ENCODE peak calls at places on chromosomes 4 and X, in four cellular contexts. K is adrenal gland, W is BE2C, C is AG04450. N is an unnamed sample.

GRCh38 chr4:168794881-168795280 is 215.2 kb downstream of the CBR4 start:
- DNase-seq in K (no peak), W (no peak), C (no peak), N (no peak)

GRCh38 chr4:8706221-8707044 is 113.9 kb downstream of the CPZ start:
- DNase-seq in K (peak; percentile 4), W (no peak), C (no peak), N (no peak)

GRCh38 chr4:76406070-76406469 is 14.9 kb downstream of the CCDC158 start:
- DNase-seq in K (no peak), W (no peak), C (no peak), N (no peak)

GRCh38 chrX:110180928-110181310 is 137.0 kb downstream of the AMMECR1 start:
- DNase-seq in K (no peak), W (no peak), C (no peak), N (no peak)

GRCh38 chr4:112853662-112854256 is 195.7 kb upstream of the ANK2 start:
- DNase-seq in K (no peak), W (no peak), C (no peak), N (no peak)

GRCh38 chr4:94595880-94596483 is 144.2 kb downstream of the PDLIM5 start:
- DNase-seq in K (no peak), W (no peak), C (peak; percentile 37), N (no peak)

GRCh38 chrX:140709421-140709846 is at the start of gene LINC00632:
- DNase-seq in K (no peak), W (peak; percentile 55), C (no peak), N (no peak)

GRCh38 chr4:52825311-52826090 is 36.6 kb upstream of the RASL11B start:
- DNase-seq in K (no peak), W (no peak), C (no peak), N (no peak)

GRCh38 chrX:82816572-82816971 is 691.5 kb upstream of the POU3F4 start:
- DNase-seq in K (no peak), W (no peak), C (no peak), N (no peak)

GRCh38 chrX:53000447-53001208 is 42.3 kb upstream of the FAM156A start:
- DNase-seq in K (no peak), W (no peak), C (no peak), N (no peak)

GRCh38 chrX:65463550-65463949 is 71.0 kb downstream of the LAS1L start:
- DNase-seq in K (no peak), W (no peak), C (no peak), N (peak; percentile 5)

GRCh38 chrX:66050140-66050569 is 10.3 kb upstream of the VSIG4 start:
- DNase-seq in K (no peak), W (no peak), C (no peak), N (no peak)

GRCh38 chrX:48045410-48046311 is 25.8 kb downstream of the ZNF630 start:
- DNase-seq in K (peak; percentile 45), W (no peak), C (peak; percentile 6), N (no peak)

GRCh38 chr4:158599150-158599549 is 72.5 kb downstream of the C4orf46 start:
- DNase-seq in K (no peak), W (no peak), C (no peak), N (no peak)

GRCh38 chr4:54065282-54066087 is 1.1 kb upstream of the CHIC2 start:
- DNase-seq in K (no peak), W (no peak), C (no peak), N (no peak)

GRCh38 chr4:63583561-63583960 is 825.7 kb downstream of the TECRL start:
- DNase-seq in K (no peak), W (no peak), C (no peak), N (no peak)

GRCh38 chr4:70678383-70678999 is 9.8 kb upstream of the UTP3 start:
- DNase-seq in K (no peak), W (no peak), C (no peak), N (no peak)

GRCh38 chr4:147958459-147959065 is 226.7 kb downstream of the ARHGAP10 start:
- DNase-seq in K (no peak), W (no peak), C (no peak), N (no peak)

GRCh38 chr4:112055100-112055499 is 90.2 kb upstream of the FAM241A start:
- DNase-seq in K (no peak), W (no peak), C (no peak), N (no peak)

GRCh38 chr4:5662555-5662954 is 45.8 kb downstream of the EVC2 start:
- DNase-seq in K (no peak), W (no peak), C (no peak), N (no peak)

GRCh38 chr4:5656415-5656814 is 51.9 kb downstream of the EVC2 start:
- DNase-seq in K (no peak), W (no peak), C (no peak), N (no peak)

GRCh38 chr4:5661237-5661636 is 47.1 kb downstream of the EVC2 start:
- DNase-seq in K (no peak), W (no peak), C (no peak), N (no peak)

GRCh38 chr4:5658992-5659391 is 49.4 kb downstream of the EVC2 start:
- DNase-seq in K (no peak), W (no peak), C (no peak), N (no peak)

DNA sequence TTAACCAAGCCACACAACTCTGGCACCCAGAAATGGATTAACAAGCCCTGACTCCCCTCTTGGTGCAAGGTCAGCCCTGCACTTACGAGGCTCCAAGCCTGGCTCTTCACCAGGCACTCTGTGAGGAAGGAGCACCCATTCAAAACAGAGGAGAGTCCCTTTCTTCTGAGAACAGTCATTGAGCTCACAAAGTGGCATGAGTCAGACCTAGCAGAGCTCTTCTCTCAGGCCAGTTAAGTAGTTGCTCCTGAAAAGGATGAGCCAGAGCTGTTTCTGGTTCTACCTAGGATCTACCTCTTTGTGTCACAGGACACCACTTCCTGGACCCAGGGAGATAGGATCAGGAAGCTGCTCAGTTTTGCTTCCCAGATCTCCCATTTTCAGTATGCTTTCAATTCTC is 48.2 kb downstream of the EVC2 start:
- DNase-seq in K (no peak), W (no peak), C (no peak), N (no peak)
- H3K4me3 ChIP-seq in K (no peak overlapping the region), W (no peak overlapping the region), C (no peak overlapping the region), N (no peak overlapping the region)

GRCh38 chr4:84583871-84584373 is 995 bp downstream of the CDS1 start:
- DNase-seq in K (no peak), W (no peak), C (no peak), N (no peak)
- TF ChIP-seq CTCF in K (no peak), W (no peak), C (no peak), N (no peak)

DNA sequence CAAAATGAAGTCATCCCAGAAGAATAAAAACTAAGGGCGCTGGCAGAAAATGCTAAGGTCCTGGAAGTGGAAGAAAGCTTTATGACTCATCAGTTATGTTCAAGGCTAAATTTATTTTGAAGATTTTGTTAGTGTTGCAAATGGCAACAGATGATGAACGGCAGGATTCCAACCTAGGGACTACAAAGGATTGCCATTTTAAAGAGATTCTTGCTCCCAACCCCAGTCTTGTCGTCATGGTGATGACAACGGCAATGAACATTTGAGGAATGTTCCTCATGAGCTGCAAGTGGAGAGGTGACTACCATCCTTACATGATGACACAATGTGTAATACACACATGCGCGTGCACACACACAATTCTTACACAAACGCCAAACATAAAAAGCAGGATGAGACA is 54.4 kb upstream of the FTHL17 start:
- DNase-seq in K (peak; percentile 47), W (no peak), C (no peak), N (no peak)
- H3K27me3 ChIP-seq in K (no peaks in the 10 kb centered on the region), W (no peaks in the 10 kb centered on the region), C (no peaks in the 10 kb centered on the region), N (no peaks in the 10 kb centered on the region)

DNA sequence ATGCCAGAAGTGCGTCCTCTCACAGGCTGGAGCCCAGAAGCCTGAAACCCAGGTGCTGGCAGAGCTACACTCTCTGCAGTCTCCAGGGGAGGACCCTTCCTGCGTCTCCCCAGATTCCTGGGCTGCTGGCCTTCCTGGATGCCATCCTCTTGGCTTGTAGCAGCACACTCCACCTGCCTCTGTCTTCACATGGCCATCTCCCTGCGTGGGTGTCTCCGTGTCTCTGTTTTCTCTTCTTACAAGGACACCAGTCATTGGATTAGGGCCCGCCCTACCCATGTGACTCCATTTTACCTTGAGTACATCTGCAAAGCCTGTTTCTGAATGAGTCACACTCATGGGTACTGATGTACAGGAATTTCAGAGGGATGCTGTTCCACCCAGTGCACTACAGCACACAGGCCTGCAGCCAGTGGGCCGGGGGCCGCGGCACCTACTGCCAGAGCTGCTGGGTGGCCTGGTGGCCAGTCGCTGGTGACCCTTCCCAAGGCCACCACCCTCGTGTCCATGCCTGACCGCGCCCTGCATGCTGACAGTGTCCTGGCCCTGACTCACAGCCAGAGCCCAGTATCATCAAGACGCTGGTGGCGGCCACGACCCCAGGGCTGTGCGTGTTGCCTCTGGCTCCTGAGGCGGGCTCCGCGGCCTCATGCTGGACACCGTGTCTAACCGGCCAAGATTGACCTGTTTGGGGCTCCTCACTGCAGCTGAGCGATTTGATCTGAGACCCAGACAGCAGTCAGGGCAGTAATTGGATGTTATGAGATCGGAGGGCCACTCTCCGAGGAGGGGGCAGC is 63.6 kb upstream of the NKX1-1 start:
- DNase-seq in K (peak; percentile 84), W (no peak), C (no peak), N (no peak)
- H3K4me3 ChIP-seq in K (no peak overlapping the region), W (no peak overlapping the region), C (no peak overlapping the region), N (no peak overlapping the region)

GRCh38 chrX:93591398-93591797 is 82.0 kb downstream of the NAP1L3 start:
- DNase-seq in K (no peak), W (no peak), C (no peak), N (no peak)

GRCh38 chrX:93594780-93595179 is 78.6 kb downstream of the NAP1L3 start:
- DNase-seq in K (no peak), W (no peak), C (no peak), N (no peak)
- TF ChIP-seq CTCF in K (no peak), W (no peak), C (no peak), N (no peak)

GRCh38 chr4:173273956-173274355 is 60.2 kb downstream of the HMGB2 start:
- DNase-seq in K (no peak), W (no peak), C (peak; percentile 32), N (no peak)

GRCh38 chr4:173281001-173281400 is 53.2 kb downstream of the HMGB2 start:
- DNase-seq in K (no peak), W (no peak), C (no peak), N (no peak)

GRCh38 chr4:173275150-173275549 is 59.0 kb downstream of the HMGB2 start:
- DNase-seq in K (no peak), W (no peak), C (no peak), N (no peak)

GRCh38 chr4:173274744-173275143 is 59.4 kb downstream of the HMGB2 start:
- DNase-seq in K (no peak), W (no peak), C (no peak), N (no peak)

GRCh38 chr4:173277340-173277739 is 56.8 kb downstream of the HMGB2 start:
- DNase-seq in K (no peak), W (no peak), C (no peak), N (no peak)
- H3K27me3 ChIP-seq in K (no peaks in the 10 kb centered on the region), W (no peaks in the 10 kb centered on the region), C (no peaks in the 10 kb centered on the region), N (no peaks in the 10 kb centered on the region)

DNA sequence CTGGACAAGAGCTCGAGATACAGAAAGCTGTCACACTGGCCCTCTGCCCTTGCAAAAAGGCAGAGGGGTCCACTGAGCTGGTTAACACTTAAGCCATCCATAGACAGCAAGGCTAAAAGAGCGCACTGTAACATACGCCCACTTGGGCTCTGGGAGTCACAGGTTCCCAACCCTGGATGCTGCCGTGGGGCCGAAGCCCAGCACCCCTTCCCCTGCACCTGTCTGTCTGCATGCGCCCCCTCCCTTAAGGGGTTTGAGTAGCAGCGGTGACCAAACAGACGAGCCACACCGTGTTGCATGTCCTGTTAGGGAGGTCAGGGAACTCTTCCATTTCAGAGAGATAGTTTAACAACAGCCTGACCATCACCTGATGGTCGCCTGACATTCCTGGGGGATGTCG is 138.4 kb upstream of the GALNTL6 start:
- DNase-seq in K (no peak), W (no peak), C (no peak), N (no peak)
- H3K4me3 ChIP-seq in K (no peak overlapping the region), W (no peak overlapping the region), C (no peak overlapping the region), N (no peak overlapping the region)

N was measured in BJ.